ENCODE peak calls at places on chromosomes 3 and 15, in five cellular contexts. P, G, L, F and Q are unnamed samples.
A peak's percentile ranks its signal among the peaks of the same experiment; 100 is the strongest.

GRCh38 chr15:60390931-60391501 is 6.8 kb downstream of the ANXA2 start:
- DNase-seq in P (no peak), G (peak; percentile 88), L (no peak), F (no peak), Q (peak; percentile 87)

GRCh38 chr3:97942801-97943546 is 29.3 kb downstream of the RIOX2 start:
- DNase-seq in P (no peak), G (no peak), L (no peak), F (no peak), Q (no peak)

GRCh38 chr15:69996842-69997478 is 100.8 kb downstream of the TLE3 start:
- DNase-seq in P (no peak), G (no peak), L (no peak), F (no peak), Q (no peak)

GRCh38 chr3:183500349-183500748 is 55.2 kb downstream of the KLHL6 start:
- DNase-seq in P (no peak), G (no peak), L (no peak), F (no peak), Q (no peak)

GRCh38 chr3:34881026-34881425 is 758.3 kb upstream of the ARPP21 start:
- DNase-seq in P (no peak), G (no peak), L (no peak), F (no peak), Q (no peak)

GRCh38 chr15:52466134-52466701 is 62.5 kb downstream of the MYO5A start:
- DNase-seq in P (no peak), G (no peak), L (no peak), F (peak; percentile 97), Q (no peak)

GRCh38 chr3:152284906-152285305 is 16.2 kb downstream of the MBNL1 start:
- DNase-seq in P (no peak), G (no peak), L (no peak), F (no peak), Q (no peak)

GRCh38 chr3:140950154-140950553 is 8.5 kb downstream of the SLC25A36 start:
- DNase-seq in P (no peak), G (no peak), L (no peak), F (no peak), Q (no peak)

DNA sequence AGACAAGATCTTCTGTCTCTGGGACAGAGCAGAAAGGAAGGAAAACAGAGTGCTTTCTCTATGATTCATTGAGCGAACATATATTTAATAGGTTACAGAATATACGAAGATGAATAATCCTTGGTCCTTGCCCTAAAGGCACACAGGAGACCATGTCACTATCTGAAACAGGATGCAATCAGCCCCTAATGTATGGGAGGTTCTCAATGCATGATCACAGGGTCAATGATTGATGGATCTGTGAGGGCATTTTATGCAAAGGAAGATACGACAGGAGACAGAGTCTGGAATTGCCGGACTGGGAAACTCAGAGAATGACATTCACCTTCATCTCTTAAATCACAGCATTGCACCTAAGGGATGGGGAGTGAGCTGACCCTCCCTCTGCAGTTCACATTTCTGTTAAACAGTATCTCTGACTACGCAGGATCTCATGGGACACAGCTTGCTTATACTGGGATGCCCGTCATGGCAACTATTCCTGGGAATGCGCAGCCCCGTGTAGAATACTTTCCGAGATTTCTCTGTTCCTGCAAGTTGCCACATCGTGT is 232.6 kb upstream of the HES1 start:
- DNase-seq in P (no peak), G (no peak), L (no peak), F (no peak), Q (no peak)
- H2AFZ ChIP-seq in P (no peak overlapping the region), G (no peak overlapping the region), L (no peak overlapping the region), F (no peak overlapping the region), Q (no peak overlapping the region)

GRCh38 chr3:24389108-24390090 is 105.3 kb downstream of the THRB start:
- DNase-seq in P (no peak), G (no peak), L (no peak), F (no peak), Q (no peak)
- TF ChIP-seq ATF3 in P (no peak), G (no peak), L (no peak), F (no peak), Q (no peak)

GRCh38 chr15:84961114-84961452 is 20.6 kb upstream of the PDE8A start:
- DNase-seq in P (no peak), G (no peak), L (peak; percentile 55), F (no peak), Q (no peak)
- TF ChIP-seq JUND in P (no peak), G (no peak), L (peak; percentile 67), F (no peak), Q (no peak)

GRCh38 chr3:154240235-154240634 is 84.1 kb downstream of the DHX36 start:
- DNase-seq in P (no peak), G (no peak), L (no peak), F (no peak), Q (no peak)

GRCh38 chr3:154242766-154243165 is 81.5 kb downstream of the DHX36 start:
- DNase-seq in P (peak; percentile 31), G (no peak), L (no peak), F (no peak), Q (no peak)

GRCh38 chr3:154244644-154245043 is 79.6 kb downstream of the DHX36 start:
- DNase-seq in P (no peak), G (no peak), L (no peak), F (no peak), Q (no peak)

GRCh38 chr3:154241496-154241895 is 82.8 kb downstream of the DHX36 start:
- DNase-seq in P (no peak), G (no peak), L (no peak), F (no peak), Q (no peak)

DNA sequence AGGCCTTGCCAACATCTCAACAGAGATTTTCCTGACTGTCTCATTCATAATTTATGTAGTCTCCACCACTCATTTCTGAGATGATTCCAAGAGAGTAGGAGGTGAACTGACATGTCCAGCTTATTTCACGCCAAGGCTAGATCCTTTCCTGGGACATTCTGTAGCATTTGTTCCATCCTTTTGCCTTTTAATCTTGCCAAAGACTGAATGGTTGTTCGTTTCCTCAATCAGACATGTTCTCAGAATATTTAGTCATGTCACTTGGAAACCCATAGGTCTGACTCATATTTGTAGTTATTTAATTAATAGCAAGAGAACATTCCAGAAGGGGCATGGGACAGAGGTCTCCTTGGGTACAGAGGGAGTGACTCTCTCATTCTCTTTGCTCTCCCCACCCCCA is 80.9 kb downstream of the DHX36 start:
- DNase-seq in P (no peak), G (no peak), L (no peak), F (no peak), Q (no peak)
- H2AFZ ChIP-seq in P (no peak overlapping the region), G (no peak overlapping the region), L (no peak overlapping the region), F (no peak overlapping the region), Q (no peak overlapping the region)

DNA sequence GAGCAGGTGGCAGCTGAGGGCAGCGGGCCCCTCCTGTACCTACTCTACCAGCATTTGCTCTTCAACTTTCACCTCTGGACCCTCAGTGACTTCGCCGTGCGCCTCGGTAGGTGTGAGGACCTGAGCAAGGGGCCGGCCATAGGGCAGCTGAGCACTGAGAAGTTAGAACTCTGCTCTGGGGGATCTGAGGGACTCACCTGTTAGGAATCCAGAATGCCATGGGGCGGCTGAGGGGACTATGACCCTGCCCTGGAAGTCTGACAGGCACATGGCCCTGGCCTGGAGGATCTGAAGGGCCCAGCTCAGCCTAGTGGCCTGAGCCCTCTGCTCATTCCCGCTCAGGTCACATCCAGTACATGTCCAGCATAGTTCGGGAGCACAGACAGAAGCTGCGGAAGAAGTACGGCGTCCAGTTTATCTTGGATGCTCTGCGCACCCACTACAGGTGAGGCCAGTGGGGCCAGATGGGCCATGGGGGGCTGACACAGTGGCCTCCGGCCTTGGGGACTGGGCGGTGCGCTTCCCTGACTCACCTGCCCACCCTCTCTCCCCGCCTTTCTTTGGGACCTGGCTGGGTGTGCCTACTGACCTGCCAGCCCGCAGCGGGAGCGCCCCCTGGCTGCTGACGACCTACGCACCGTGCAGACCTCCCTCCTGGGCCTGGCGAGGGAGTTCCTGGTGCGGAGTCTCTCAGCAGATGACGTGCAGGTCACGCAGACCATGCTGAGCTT is 18.8 kb downstream of the NBEAL2 start:
- DNase-seq in P (peak; percentile 74), G (peak; percentile 47), L (peak; percentile 88), F (no peak), Q (peak; percentile 59)
- TF ChIP-seq ATF3 in P (no peak), G (no peak), L (no peak), F (no peak), Q (no peak)

GRCh38 chr3:190073264-190073663 is 47.4 kb downstream of the P3H2 start:
- DNase-seq in P (no peak), G (no peak), L (no peak), F (no peak), Q (no peak)
- TF ChIP-seq JUND in P (no peak), G (no peak), L (no peak), F (no peak), Q (no peak)

DNA sequence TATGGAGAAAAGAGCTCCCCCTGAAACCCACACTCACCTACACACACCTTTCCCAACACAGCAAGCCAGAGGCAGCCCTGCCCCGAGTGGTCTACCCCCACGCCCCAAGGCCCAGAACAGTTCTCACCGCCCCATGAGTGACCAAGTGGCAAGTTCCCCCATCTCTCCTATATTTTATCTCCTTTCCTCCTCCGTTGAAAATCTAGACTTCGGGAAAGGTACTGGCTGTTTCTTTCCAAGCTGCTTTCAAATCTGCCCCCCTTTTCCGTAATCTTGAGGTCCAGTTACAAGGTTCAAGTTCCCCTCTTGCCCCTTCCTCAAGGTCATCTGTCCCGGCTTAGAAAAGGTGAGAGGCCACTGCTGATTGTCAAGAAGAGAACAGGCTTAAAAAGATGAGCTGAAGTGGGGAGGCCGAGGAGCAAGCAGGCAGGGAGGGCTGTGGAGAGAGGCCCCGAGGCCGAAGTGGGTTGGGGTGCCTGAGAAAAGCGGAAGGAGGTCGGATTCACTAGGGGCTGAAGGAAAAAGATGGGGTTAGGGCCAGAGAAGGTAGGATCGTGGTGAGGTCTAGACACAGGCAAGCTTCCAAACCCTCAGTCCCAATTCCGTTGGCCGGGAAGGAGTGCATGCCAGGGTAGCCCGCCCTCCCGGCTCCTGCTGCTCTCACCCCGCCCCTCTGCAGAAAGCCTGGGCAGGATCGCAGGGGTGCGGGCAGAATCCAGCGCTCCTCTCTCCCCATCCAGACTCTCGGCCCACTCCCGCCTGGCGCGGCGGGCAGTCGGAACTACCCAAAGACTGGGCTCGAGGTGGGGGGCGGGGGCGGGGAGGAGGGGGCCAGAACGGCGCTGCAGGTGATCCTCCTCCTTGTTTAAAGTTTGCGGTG is 1.7 kb downstream of the SEMA5B start:
- DNase-seq in P (no peak), G (no peak), L (no peak), F (no peak), Q (no peak)
- H2AFZ ChIP-seq in P (no peak overlapping the region), G (no peak overlapping the region), L (no peak overlapping the region), F (no peak overlapping the region), Q (no peak overlapping the region)